ENCODE peak calls at places on chromosomes 16 and 17, in five cellular contexts. One of them, this sample, is unnamed.

GRCh38 chr17:35051579-35052239 is 11.8 kb downstream of the RFFL start:
- DNase-seq in GM10248: no peak
- DNase-seq in left cardiac atrium: no peak
- DNase-seq in WTC11: no peak
- DNase-seq in stimulated activated CD4-positive, alpha-beta T cell treated with anti-CD3 and anti-CD28 coated beads, Interleukin-1b, Interleukin-23, amount 100 ng/mL, for 4 hours: no peak
- DNase-seq in this sample: no peak

GRCh38 chr16:73286643-73287267 is 238.8 kb upstream of the ZFHX3 start:
- DNase-seq in GM10248: no peak
- DNase-seq in left cardiac atrium: no peak
- DNase-seq in WTC11: no peak
- DNase-seq in stimulated activated CD4-positive, alpha-beta T cell treated with anti-CD3 and anti-CD28 coated beads, Interleukin-1b, Interleukin-23, amount 100 ng/mL, for 4 hours: no peak
- DNase-seq in this sample: no peak

GRCh38 chr16:51888021-51888420 is 658.9 kb downstream of the TOX3 start:
- DNase-seq in GM10248: no peak
- DNase-seq in left cardiac atrium: no peak
- DNase-seq in WTC11: no peak
- DNase-seq in stimulated activated CD4-positive, alpha-beta T cell treated with anti-CD3 and anti-CD28 coated beads, Interleukin-1b, Interleukin-23, amount 100 ng/mL, for 4 hours: no peak
- DNase-seq in this sample: no peak

GRCh38 chr16:28136751-28137434 is 73.4 kb upstream of the GSG1L start:
- DNase-seq in GM10248: no peak
- DNase-seq in left cardiac atrium: no peak
- DNase-seq in WTC11: no peak
- DNase-seq in stimulated activated CD4-positive, alpha-beta T cell treated with anti-CD3 and anti-CD28 coated beads, Interleukin-1b, Interleukin-23, amount 100 ng/mL, for 4 hours: peak
- DNase-seq in this sample: no peak

GRCh38 chr16:660459-661183 is 7.3 kb upstream of the RHOT2 start:
- DNase-seq in GM10248: peak
- DNase-seq in left cardiac atrium: peak
- DNase-seq in WTC11: peak
- DNase-seq in stimulated activated CD4-positive, alpha-beta T cell treated with anti-CD3 and anti-CD28 coated beads, Interleukin-1b, Interleukin-23, amount 100 ng/mL, for 4 hours: no peak
- DNase-seq in this sample: no peak

GRCh38 chr17:58382108-58382884 is 30.3 kb upstream of the SUPT4H1 start:
- DNase-seq in GM10248: no peak
- DNase-seq in left cardiac atrium: no peak
- DNase-seq in WTC11: no peak
- DNase-seq in stimulated activated CD4-positive, alpha-beta T cell treated with anti-CD3 and anti-CD28 coated beads, Interleukin-1b, Interleukin-23, amount 100 ng/mL, for 4 hours: no peak
- DNase-seq in this sample: no peak

GRCh38 chr16:88380099-88380498 is 2.7 kb upstream of the ZNF469 start:
- DNase-seq in GM10248: no peak
- DNase-seq in left cardiac atrium: no peak
- DNase-seq in WTC11: no peak
- DNase-seq in stimulated activated CD4-positive, alpha-beta T cell treated with anti-CD3 and anti-CD28 coated beads, Interleukin-1b, Interleukin-23, amount 100 ng/mL, for 4 hours: no peak
- DNase-seq in this sample: no peak

GRCh38 chr17:80219013-80219776 is 938 bp downstream of the SGSH start:
- DNase-seq in GM10248: peak
- DNase-seq in left cardiac atrium: peak
- DNase-seq in WTC11: no peak
- DNase-seq in stimulated activated CD4-positive, alpha-beta T cell treated with anti-CD3 and anti-CD28 coated beads, Interleukin-1b, Interleukin-23, amount 100 ng/mL, for 4 hours: peak
- DNase-seq in this sample: peak

GRCh38 chr17:2965621-2966275 is 97.7 kb downstream of the OR1D5 start:
- DNase-seq in GM10248: no peak
- DNase-seq in left cardiac atrium: no peak
- DNase-seq in WTC11: no peak
- DNase-seq in stimulated activated CD4-positive, alpha-beta T cell treated with anti-CD3 and anti-CD28 coated beads, Interleukin-1b, Interleukin-23, amount 100 ng/mL, for 4 hours: no peak
- DNase-seq in this sample: no peak

GRCh38 chr17:60094754-60095153 is 16.0 kb upstream of the HEATR6 start:
- DNase-seq in GM10248: no peak
- DNase-seq in left cardiac atrium: no peak
- DNase-seq in WTC11: no peak
- DNase-seq in stimulated activated CD4-positive, alpha-beta T cell treated with anti-CD3 and anti-CD28 coated beads, Interleukin-1b, Interleukin-23, amount 100 ng/mL, for 4 hours: no peak
- DNase-seq in this sample: no peak

GRCh38 chr17:61426482-61427304 is 25.5 kb upstream of the TBX4 start:
- DNase-seq in GM10248: no peak
- DNase-seq in left cardiac atrium: no peak
- DNase-seq in WTC11: no peak
- DNase-seq in stimulated activated CD4-positive, alpha-beta T cell treated with anti-CD3 and anti-CD28 coated beads, Interleukin-1b, Interleukin-23, amount 100 ng/mL, for 4 hours: no peak
- DNase-seq in this sample: no peak

GRCh38 chr16:87581867-87582220 is 20.5 kb upstream of the JPH3 start:
- DNase-seq in GM10248: no peak
- DNase-seq in left cardiac atrium: peak
- DNase-seq in WTC11: no peak
- DNase-seq in stimulated activated CD4-positive, alpha-beta T cell treated with anti-CD3 and anti-CD28 coated beads, Interleukin-1b, Interleukin-23, amount 100 ng/mL, for 4 hours: no peak
- DNase-seq in this sample: peak